ENCODE peak calls at places on chromosomes 3 and 15, in ten cellular contexts. H, Y, D, A, E, J, G, S, W and O are unnamed samples.

GRCh38 chr15:45450468-45450867 is 72.1 kb downstream of the SLC30A4 start:
- DNase-seq in H (no peak), Y (no peak), D (no peak), A (no peak), E (no peak), J (no peak), G (no peak), S (no peak), W (no peak), O (no peak)

GRCh38 chr3:152595975-152596832 is 238.7 kb upstream of the P2RY1 start:
- DNase-seq in H (peak), Y (no peak), D (no peak), A (peak), E (no peak), J (no peak), G (peak), S (no peak), W (no peak), O (peak)

GRCh38 chr3:11582123-11582968 is 61.4 kb downstream of the VGLL4 start:
- DNase-seq in H (peak), Y (peak), D (no peak), A (peak), E (no peak), J (no peak), G (no peak), S (no peak), W (no peak), O (no peak)

GRCh38 chr3:165895919-165896318 is 58.7 kb upstream of the BCHE start:
- DNase-seq in H (peak), Y (peak), D (no peak), A (no peak), E (no peak), J (no peak), G (peak), S (peak), W (no peak), O (peak)

GRCh38 chr15:81160312-81161214 is 26.5 kb downstream of the CFAP161 start:
- DNase-seq in H (no peak), Y (no peak), D (no peak), A (peak), E (no peak), J (no peak), G (no peak), S (no peak), W (no peak), O (peak)

GRCh38 chr3:28036599-28037575 is 204.5 kb upstream of the CMC1 start:
- DNase-seq in H (no peak), Y (no peak), D (no peak), A (no peak), E (no peak), J (no peak), G (peak), S (no peak), W (no peak), O (no peak)

GRCh38 chr3:176214758-176215157 is 982.5 kb downstream of the TBL1XR1 start:
- DNase-seq in H (no peak), Y (no peak), D (no peak), A (no peak), E (no peak), J (no peak), G (no peak), S (no peak), W (no peak), O (no peak)

GRCh38 chr3:174251696-174252095 is 607.4 kb upstream of the NAALADL2 start:
- DNase-seq in H (no peak), Y (no peak), D (no peak), A (no peak), E (no peak), J (no peak), G (no peak), S (no peak), W (no peak), O (no peak)

GRCh38 chr15:60827492-60827891 is 348.6 kb upstream of the ICE2 start:
- DNase-seq in H (no peak), Y (no peak), D (no peak), A (no peak), E (no peak), J (no peak), G (no peak), S (no peak), W (no peak), O (no peak)

GRCh38 chr15:60464836-60465630 is 13.9 kb downstream of the ICE2 start:
- DNase-seq in H (no peak), Y (no peak), D (no peak), A (no peak), E (no peak), J (no peak), G (no peak), S (no peak), W (no peak), O (no peak)

GRCh38 chr3:123758081-123758564 is 126.0 kb downstream of the MYLK start:
- DNase-seq in H (no peak), Y (no peak), D (no peak), A (no peak), E (peak), J (no peak), G (no peak), S (no peak), W (no peak), O (peak)

GRCh38 chr3:151538706-151539403 is 78.0 kb upstream of the IGSF10 start:
- DNase-seq in H (no peak), Y (peak), D (no peak), A (peak), E (no peak), J (no peak), G (no peak), S (no peak), W (no peak), O (peak)

GRCh38 chr3:16332904-16333426 is 68.0 kb downstream of the OXNAD1 start:
- DNase-seq in H (no peak), Y (no peak), D (no peak), A (no peak), E (no peak), J (no peak), G (no peak), S (no peak), W (no peak), O (no peak)